ENCODE peak calls at places on chromosomes 3 and 15, in six cellular contexts. One of them, this sample, is unnamed.

GRCh38 chr15:70096215-70096974 is 1.3 kb downstream of the TLE3 start:
- DNase-seq in KBM-7: peak
- DNase-seq in A172: peak
- DNase-seq in posterior cingulate gyrus: no peak
- DNase-seq in CD8-positive, alpha-beta memory T cell: peak
- DNase-seq in NCI-H2171 treated with DMSO at 0.1 percent for 48 hours: peak
- DNase-seq in this sample: peak

GRCh38 chr3:17730318-17730967 is 12.0 kb downstream of the TBC1D5 start:
- DNase-seq in KBM-7: peak
- DNase-seq in A172: peak
- DNase-seq in posterior cingulate gyrus: no peak
- DNase-seq in CD8-positive, alpha-beta memory T cell: no peak
- DNase-seq in NCI-H2171 treated with DMSO at 0.1 percent for 48 hours: no peak
- DNase-seq in this sample: no peak

GRCh38 chr3:46895204-46895660 is 17.7 kb downstream of the PTH1R start:
- DNase-seq in KBM-7: peak
- DNase-seq in A172: peak
- DNase-seq in posterior cingulate gyrus: peak
- DNase-seq in CD8-positive, alpha-beta memory T cell: peak
- DNase-seq in NCI-H2171 treated with DMSO at 0.1 percent for 48 hours: no peak
- DNase-seq in this sample: peak

GRCh38 chr3:38125305-38126120 is 11.4 kb downstream of the ACAA1 start:
- DNase-seq in KBM-7: no peak
- DNase-seq in A172: no peak
- DNase-seq in posterior cingulate gyrus: no peak
- DNase-seq in CD8-positive, alpha-beta memory T cell: no peak
- DNase-seq in NCI-H2171 treated with DMSO at 0.1 percent for 48 hours: no peak
- DNase-seq in this sample: peak

GRCh38 chr15:47715856-47716445 is 1.4 kb upstream of the SEMA6D start:
- DNase-seq in KBM-7: no peak
- DNase-seq in A172: no peak
- DNase-seq in posterior cingulate gyrus: peak
- DNase-seq in CD8-positive, alpha-beta memory T cell: no peak
- DNase-seq in NCI-H2171 treated with DMSO at 0.1 percent for 48 hours: no peak
- DNase-seq in this sample: no peak

GRCh38 chr3:194205675-194206133 is 69.8 kb downstream of the HES1 start:
- DNase-seq in KBM-7: peak
- DNase-seq in A172: no peak
- DNase-seq in posterior cingulate gyrus: no peak
- DNase-seq in CD8-positive, alpha-beta memory T cell: no peak
- DNase-seq in NCI-H2171 treated with DMSO at 0.1 percent for 48 hours: peak
- DNase-seq in this sample: no peak

GRCh38 chr3:62143843-62144450 is 229.4 kb downstream of the FEZF2 start:
- DNase-seq in KBM-7: no peak
- DNase-seq in A172: no peak
- DNase-seq in posterior cingulate gyrus: no peak
- DNase-seq in CD8-positive, alpha-beta memory T cell: no peak
- DNase-seq in NCI-H2171 treated with DMSO at 0.1 percent for 48 hours: no peak
- DNase-seq in this sample: no peak

GRCh38 chr3:88301273-88302002 is 151.7 kb downstream of the C3orf38 start:
- DNase-seq in KBM-7: no peak
- DNase-seq in A172: no peak
- DNase-seq in posterior cingulate gyrus: no peak
- DNase-seq in CD8-positive, alpha-beta memory T cell: no peak
- DNase-seq in NCI-H2171 treated with DMSO at 0.1 percent for 48 hours: no peak
- DNase-seq in this sample: no peak

GRCh38 chr3:119222400-119222799 is 18.3 kb downstream of the B4GALT4 start:
- DNase-seq in KBM-7: no peak
- DNase-seq in A172: no peak
- DNase-seq in posterior cingulate gyrus: no peak
- DNase-seq in CD8-positive, alpha-beta memory T cell: no peak
- DNase-seq in NCI-H2171 treated with DMSO at 0.1 percent for 48 hours: no peak
- DNase-seq in this sample: no peak

GRCh38 chr3:186425788-186426730 is 64.0 kb upstream of the DGKG start:
- DNase-seq in KBM-7: no peak
- DNase-seq in A172: peak
- DNase-seq in posterior cingulate gyrus: no peak
- DNase-seq in CD8-positive, alpha-beta memory T cell: no peak
- DNase-seq in NCI-H2171 treated with DMSO at 0.1 percent for 48 hours: no peak
- DNase-seq in this sample: no peak

GRCh38 chr3:168049366-168049974 is 46.3 kb downstream of the GOLIM4 start:
- DNase-seq in KBM-7: no peak
- DNase-seq in A172: no peak
- DNase-seq in posterior cingulate gyrus: no peak
- DNase-seq in CD8-positive, alpha-beta memory T cell: no peak
- DNase-seq in NCI-H2171 treated with DMSO at 0.1 percent for 48 hours: no peak
- DNase-seq in this sample: no peak

This sample was measured in stimulated activated effector memory CD8-positive, alpha-beta T cell treated with anti-CD3 and anti-CD28 coated beads, Interleukin-12 subunit alpha, Interleukin-12 subunit beta, amount 100 ng/mL, for 72 hours.